ENCODE peak calls at places on chromosome 2, in seven cellular contexts. One of them, this sample, is unnamed.

GRCh38 chr2:222582931-222583330 is 73.0 kb downstream of the FARSB start:
- DNase-seq in endothelial cell of umbilical vein: no peak
- DNase-seq in stomach: no peak
- DNase-seq in fibroblast of lung: no peak
- DNase-seq in kidney: no peak
- DNase-seq in substantia nigra: no peak
- DNase-seq in prostate gland: no peak
- DNase-seq in this sample: no peak

GRCh38 chr2:145851730-145852129 is 1331.8 kb upstream of the ZEB2 start:
- DNase-seq in substantia nigra: no peak
- DNase-seq in stomach: no peak
- DNase-seq in prostate gland: no peak
- DNase-seq in fibroblast of lung: peak; percentile 28
- DNase-seq in endothelial cell of umbilical vein: no peak
- DNase-seq in kidney: no peak
- DNase-seq in this sample: no peak

GRCh38 chr2:144015655-144016245 is 504.2 kb downstream of the ZEB2 start:
- DNase-seq in prostate gland: no peak
- DNase-seq in endothelial cell of umbilical vein: no peak
- DNase-seq in substantia nigra: no peak
- DNase-seq in stomach: no peak
- DNase-seq in fibroblast of lung: peak; percentile 89
- DNase-seq in kidney: no peak
- DNase-seq in this sample: no peak

GRCh38 chr2:227460079-227460485 is 11.9 kb upstream of the AGFG1 start:
- DNase-seq in stomach: no peak
- DNase-seq in fibroblast of lung: peak; percentile 77
- DNase-seq in substantia nigra: no peak
- DNase-seq in prostate gland: no peak
- DNase-seq in endothelial cell of umbilical vein: no peak
- DNase-seq in kidney: no peak
- DNase-seq in this sample: no peak

GRCh38 chr2:148509703-148510036 is 134.9 kb upstream of the EPC2 start:
- DNase-seq in stomach: no peak
- DNase-seq in endothelial cell of umbilical vein: no peak
- DNase-seq in fibroblast of lung: no peak
- DNase-seq in kidney: no peak
- DNase-seq in substantia nigra: no peak
- DNase-seq in prostate gland: no peak
- DNase-seq in this sample: no peak

GRCh38 chr2:236665572-236666118 is 96.0 kb downstream of the ACKR3 start:
- DNase-seq in substantia nigra: no peak
- DNase-seq in endothelial cell of umbilical vein: no peak
- DNase-seq in prostate gland: no peak
- DNase-seq in kidney: peak; percentile 21
- DNase-seq in fibroblast of lung: no peak
- DNase-seq in stomach: no peak
- DNase-seq in this sample: no peak

GRCh38 chr2:134460583-134460998 is 206.7 kb downstream of the MGAT5 start:
- DNase-seq in kidney: peak; percentile 86
- DNase-seq in substantia nigra: no peak
- DNase-seq in prostate gland: peak; percentile 24
- DNase-seq in stomach: peak; percentile 78
- DNase-seq in fibroblast of lung: peak; percentile 48
- DNase-seq in endothelial cell of umbilical vein: peak; percentile 52
- DNase-seq in this sample: no peak

GRCh38 chr2:241692448-241692847 is 5.8 kb upstream of the DTYMK start:
- DNase-seq in kidney: no peak
- DNase-seq in fibroblast of lung: peak; percentile 62
- DNase-seq in prostate gland: no peak
- DNase-seq in substantia nigra: no peak
- DNase-seq in endothelial cell of umbilical vein: no peak
- DNase-seq in stomach: no peak
- DNase-seq in this sample: no peak

GRCh38 chr2:181526014-181526413 is 68.8 kb downstream of the ITGA4 start:
- DNase-seq in stomach: no peak
- DNase-seq in prostate gland: no peak
- DNase-seq in fibroblast of lung: no peak
- DNase-seq in endothelial cell of umbilical vein: no peak
- DNase-seq in substantia nigra: no peak
- DNase-seq in kidney: no peak
- DNase-seq in this sample: no peak

GRCh38 chr2:39805936-39806608 is 27.0 kb upstream of the THUMPD2 start:
- DNase-seq in endothelial cell of umbilical vein: no peak
- DNase-seq in stomach: no peak
- DNase-seq in prostate gland: no peak
- DNase-seq in kidney: no peak
- DNase-seq in fibroblast of lung: peak; percentile 5
- DNase-seq in substantia nigra: no peak
- DNase-seq in this sample: no peak

GRCh38 chr2:155456222-155456621 is 757.7 kb downstream of the KCNJ3 start:
- DNase-seq in endothelial cell of umbilical vein: no peak
- DNase-seq in kidney: no peak
- DNase-seq in prostate gland: no peak
- DNase-seq in substantia nigra: no peak
- DNase-seq in fibroblast of lung: no peak
- DNase-seq in stomach: no peak
- DNase-seq in this sample: no peak

GRCh38 chr2:100413586-100413985 is 3.9 kb downstream of the CHST10 start:
- DNase-seq in substantia nigra: no peak
- DNase-seq in endothelial cell of umbilical vein: no peak
- DNase-seq in fibroblast of lung: no peak
- DNase-seq in prostate gland: no peak
- DNase-seq in kidney: no peak
- DNase-seq in stomach: no peak
- DNase-seq in this sample: no peak

GRCh38 chr2:59066787-59067399 is 825.8 kb upstream of the FANCL start:
- DNase-seq in kidney: peak; percentile 55
- DNase-seq in fibroblast of lung: no peak
- DNase-seq in prostate gland: no peak
- DNase-seq in substantia nigra: no peak
- DNase-seq in endothelial cell of umbilical vein: no peak
- DNase-seq in stomach: no peak
- DNase-seq in this sample: no peak

GRCh38 chr2:24111407-24111861 is 11.7 kb downstream of the PFN4 start:
- DNase-seq in kidney: no peak
- DNase-seq in fibroblast of lung: no peak
- DNase-seq in endothelial cell of umbilical vein: no peak
- DNase-seq in stomach: no peak
- DNase-seq in substantia nigra: no peak
- DNase-seq in prostate gland: no peak
- DNase-seq in this sample: no peak

GRCh38 chr2:79437416-79438281 is 75.2 kb upstream of the CTNNA2 start:
- DNase-seq in substantia nigra: no peak
- DNase-seq in fibroblast of lung: no peak
- DNase-seq in kidney: no peak
- DNase-seq in prostate gland: no peak
- DNase-seq in stomach: no peak
- DNase-seq in endothelial cell of umbilical vein: no peak
- DNase-seq in this sample: no peak

DNA sequence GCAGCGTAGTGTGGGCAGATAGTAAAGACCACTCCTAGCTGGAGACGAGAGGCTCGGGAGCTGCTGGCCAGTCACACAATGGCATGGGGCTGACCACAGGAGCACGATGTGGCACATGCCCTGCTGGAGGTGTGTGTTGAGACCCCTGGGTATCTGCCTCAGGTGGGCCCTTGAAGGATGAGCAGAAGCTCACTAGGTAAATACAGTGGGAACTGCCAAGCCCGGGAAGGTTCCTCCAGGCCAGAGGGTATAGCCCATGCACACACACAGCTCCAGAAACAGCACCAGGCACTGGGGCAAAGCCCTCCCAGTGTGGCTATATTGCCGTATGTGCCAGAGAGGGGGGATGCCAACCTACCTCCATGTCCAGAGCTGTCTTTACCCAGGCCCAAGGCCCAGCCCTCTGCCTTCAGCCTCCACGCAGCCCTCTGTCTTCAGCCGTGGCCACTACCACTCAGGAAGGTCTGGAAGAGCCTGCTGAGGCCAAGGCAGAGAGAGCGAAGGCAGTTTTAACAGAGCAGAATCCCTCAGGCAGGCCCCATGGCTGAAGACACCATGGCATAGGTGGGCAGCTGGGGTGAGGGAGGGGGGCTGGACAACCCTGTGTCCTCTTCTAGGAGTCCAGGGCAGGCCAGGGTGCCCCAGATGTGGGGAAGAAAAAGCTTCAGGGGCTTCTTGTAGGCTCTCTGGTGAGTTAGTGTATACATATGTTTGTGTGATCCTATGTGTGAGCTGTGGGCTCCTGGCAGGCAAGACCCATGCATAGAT is 7.0 kb upstream of the ARID5A start:
- DNase-seq in fibroblast of lung: no peak
- DNase-seq in prostate gland: no peak
- DNase-seq in stomach: no peak
- DNase-seq in kidney: no peak
- DNase-seq in substantia nigra: no peak
- DNase-seq in endothelial cell of umbilical vein: no peak
- DNase-seq in this sample: no peak
- H3K27ac ChIP-seq in fibroblast of lung: no peak overlapping the region
- H3K27ac ChIP-seq in prostate gland: no peak overlapping the region
- H3K27ac ChIP-seq in stomach: peak overlapping the region; percentile 99
- H3K27ac ChIP-seq in kidney: no peak overlapping the region
- H3K27ac ChIP-seq in substantia nigra: no peak overlapping the region
- H3K27ac ChIP-seq in endothelial cell of umbilical vein: no peak overlapping the region
- H3K27ac ChIP-seq in this sample: peak overlapping the region; percentile 93

GRCh38 chr2:15591373-15591691 is 336 bp upstream of the DDX1 start:
- DNase-seq in endothelial cell of umbilical vein: no peak
- DNase-seq in stomach: no peak
- DNase-seq in fibroblast of lung: no peak
- DNase-seq in substantia nigra: no peak
- DNase-seq in kidney: no peak
- DNase-seq in prostate gland: no peak
- DNase-seq in this sample: no peak
- H3K27ac ChIP-seq in endothelial cell of umbilical vein: peak overlapping the region; percentile 74
- H3K27ac ChIP-seq in stomach: peak overlapping the region; percentile 94
- H3K27ac ChIP-seq in fibroblast of lung: peak overlapping the region; percentile 96
- H3K27ac ChIP-seq in substantia nigra: peak overlapping the region; percentile 84
- H3K27ac ChIP-seq in kidney: peak overlapping the region; percentile 89
- H3K27ac ChIP-seq in prostate gland: peak overlapping the region; percentile 92
- H3K27ac ChIP-seq in this sample: peak overlapping the region; percentile 94

DNA sequence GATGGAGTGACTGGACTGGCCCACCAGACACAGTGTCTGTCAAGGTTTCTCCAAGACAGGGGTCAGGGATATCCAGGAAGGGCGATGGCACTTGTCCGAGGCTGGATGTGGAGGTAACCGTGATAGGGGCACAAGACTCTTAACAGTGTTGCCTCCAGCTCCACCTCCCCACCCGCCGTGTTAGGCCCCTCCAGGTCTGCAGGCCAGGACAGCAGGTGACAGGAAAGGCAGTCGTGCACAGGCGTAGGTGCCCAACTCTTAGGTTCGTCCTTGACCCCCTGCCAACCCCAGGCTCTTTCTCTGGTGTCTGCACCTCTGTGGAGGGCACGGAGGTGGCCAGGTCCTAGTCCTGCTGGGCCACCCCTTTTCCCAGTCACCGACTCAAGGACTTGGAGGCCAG is 10.1 kb downstream of the ITM2C start:
- DNase-seq in fibroblast of lung: no peak
- DNase-seq in stomach: peak; percentile 19
- DNase-seq in prostate gland: no peak
- DNase-seq in endothelial cell of umbilical vein: no peak
- DNase-seq in substantia nigra: no peak
- DNase-seq in kidney: peak; percentile 69
- DNase-seq in this sample: no peak
- H3K27ac ChIP-seq in fibroblast of lung: no peak overlapping the region
- H3K27ac ChIP-seq in stomach: no peak overlapping the region
- H3K27ac ChIP-seq in prostate gland: no peak overlapping the region
- H3K27ac ChIP-seq in endothelial cell of umbilical vein: no peak overlapping the region
- H3K27ac ChIP-seq in substantia nigra: no peak overlapping the region
- H3K27ac ChIP-seq in kidney: no peak overlapping the region
- H3K27ac ChIP-seq in this sample: no peak overlapping the region

GRCh38 chr2:7450188-7451156 is 533.3 kb downstream of the RNF144A start:
- DNase-seq in fibroblast of lung: no peak
- DNase-seq in prostate gland: no peak
- DNase-seq in endothelial cell of umbilical vein: no peak
- DNase-seq in kidney: no peak
- DNase-seq in stomach: no peak
- DNase-seq in substantia nigra: no peak
- DNase-seq in this sample: no peak
- H3K27ac ChIP-seq in fibroblast of lung: no peak overlapping the region
- H3K27ac ChIP-seq in prostate gland: no peak overlapping the region
- H3K27ac ChIP-seq in endothelial cell of umbilical vein: no peak overlapping the region
- H3K27ac ChIP-seq in kidney: no peak overlapping the region
- H3K27ac ChIP-seq in stomach: no peak overlapping the region
- H3K27ac ChIP-seq in substantia nigra: no peak overlapping the region
- H3K27ac ChIP-seq in this sample: no peak overlapping the region

GRCh38 chr2:48344441-48344756 is 185.6 kb upstream of the STON1 start:
- DNase-seq in fibroblast of lung: no peak
- DNase-seq in substantia nigra: no peak
- DNase-seq in stomach: no peak
- DNase-seq in prostate gland: no peak
- DNase-seq in endothelial cell of umbilical vein: no peak
- DNase-seq in kidney: no peak
- DNase-seq in this sample: no peak
- H3K27ac ChIP-seq in fibroblast of lung: peak overlapping the region; percentile 63
- H3K27ac ChIP-seq in substantia nigra: peak overlapping the region; percentile 84
- H3K27ac ChIP-seq in stomach: peak overlapping the region; percentile 10
- H3K27ac ChIP-seq in prostate gland: peak overlapping the region; percentile 18
- H3K27ac ChIP-seq in endothelial cell of umbilical vein: peak overlapping the region; percentile 86
- H3K27ac ChIP-seq in kidney: peak overlapping the region; percentile 49
- H3K27ac ChIP-seq in this sample: no peak overlapping the region

This sample was measured in esophagus squamous epithelium.